ENCODE peak calls at places on chromosomes 5 and 9, in five cellular contexts. One of them, this sample, is unnamed.
A peak's percentile ranks its signal among the peaks of the same experiment; 100 is the strongest.

GRCh38 chr9:104860280-104860679 is 67.7 kb downstream of the ABCA1 start:
- DNase-seq in mammary epithelial cell: no peak
- DNase-seq in suprapubic skin: no peak
- DNase-seq in A549: no peak
- DNase-seq in left ventricle myocardium inferior: no peak
- DNase-seq in this sample: no peak

GRCh38 chr5:122656107-122656506 is 118.8 kb upstream of the SNX2 start:
- DNase-seq in mammary epithelial cell: no peak
- DNase-seq in suprapubic skin: no peak
- DNase-seq in A549: no peak
- DNase-seq in left ventricle myocardium inferior: no peak
- DNase-seq in this sample: no peak

GRCh38 chr9:136995772-136996308 is 528 bp downstream of the CLIC3 start:
- DNase-seq in mammary epithelial cell: no peak
- DNase-seq in suprapubic skin: no peak
- DNase-seq in A549: no peak
- DNase-seq in left ventricle myocardium inferior: no peak
- DNase-seq in this sample: no peak

GRCh38 chr9:111178361-111179043 is 140.2 kb upstream of the LPAR1 start:
- DNase-seq in mammary epithelial cell: no peak
- DNase-seq in suprapubic skin: no peak
- DNase-seq in A549: peak; percentile 11
- DNase-seq in left ventricle myocardium inferior: no peak
- DNase-seq in this sample: no peak

GRCh38 chr5:119501671-119502179 is 49.4 kb downstream of the HSD17B4 start:
- DNase-seq in mammary epithelial cell: no peak
- DNase-seq in suprapubic skin: no peak
- DNase-seq in A549: no peak
- DNase-seq in left ventricle myocardium inferior: no peak
- DNase-seq in this sample: no peak

GRCh38 chr5:64505769-64506566 is at the start of gene RGS7BP:
- DNase-seq in mammary epithelial cell: peak; percentile 22
- DNase-seq in suprapubic skin: no peak
- DNase-seq in A549: peak; percentile 19
- DNase-seq in left ventricle myocardium inferior: peak; percentile 40
- DNase-seq in this sample: peak; percentile 78

GRCh38 chr5:179206366-179206765 is 138.9 kb downstream of the ADAMTS2 start:
- DNase-seq in mammary epithelial cell: no peak
- DNase-seq in suprapubic skin: no peak
- DNase-seq in A549: no peak
- DNase-seq in left ventricle myocardium inferior: no peak
- DNase-seq in this sample: no peak

GRCh38 chr5:51389582-51390463 is 6.6 kb downstream of the ISL1 start:
- DNase-seq in mammary epithelial cell: no peak
- DNase-seq in suprapubic skin: no peak
- DNase-seq in A549: no peak
- DNase-seq in left ventricle myocardium inferior: no peak
- DNase-seq in this sample: no peak

GRCh38 chr9:86945868-86946711 is 1.2 kb downstream of the GAS1 start:
- DNase-seq in mammary epithelial cell: peak; percentile 73
- DNase-seq in suprapubic skin: no peak
- DNase-seq in A549: peak; percentile 70
- DNase-seq in left ventricle myocardium inferior: peak; percentile 65
- DNase-seq in this sample: peak; percentile 77

GRCh38 chr5:91293131-91293530 is 90.0 kb downstream of the ARRDC3 start:
- DNase-seq in mammary epithelial cell: no peak
- DNase-seq in suprapubic skin: no peak
- DNase-seq in A549: no peak
- DNase-seq in left ventricle myocardium inferior: no peak
- DNase-seq in this sample: no peak